ENCODE peak calls at places on chromosomes 3 and 15, in nine cellular contexts. P is fibroblast of lung; I is left lung; F is transverse colon; B is effector memory CD4-positive, alpha-beta T cell; Y is endodermal cell; S is heart right ventricle; V is H9; D is left ventricle myocardium inferior. M is an unnamed sample.

GRCh38 chr15:89794627-89795241 is 18.6 kb downstream of the MESP2 start:
- DNase-seq in P (peak; percentile 81), I (peak; percentile 6), F (no peak), B (no peak), Y (no peak), S (peak; percentile 54), V (no peak), D (no peak), M (peak; percentile 2)

GRCh38 chr3:72977463-72977862 is 19.1 kb upstream of the PPP4R2 start:
- DNase-seq in P (no peak), I (no peak), F (no peak), B (no peak), Y (no peak), S (no peak), V (no peak), D (no peak), M (no peak)

GRCh38 chr3:141972394-141972793 is 96.0 kb downstream of the ATP1B3 start:
- DNase-seq in P (no peak), I (no peak), F (no peak), B (no peak), Y (peak; percentile 72), S (no peak), V (no peak), D (no peak), M (no peak)

GRCh38 chr15:39393575-39394335 is 187.1 kb upstream of the THBS1 start:
- DNase-seq in P (no peak), I (no peak), F (peak; percentile 27), B (no peak), Y (no peak), S (no peak), V (no peak), D (no peak), M (no peak)

GRCh38 chr15:29132110-29132420 is 137.6 kb downstream of the NSMCE3 start:
- DNase-seq in P (no peak), I (no peak), F (no peak), B (no peak), Y (no peak), S (no peak), V (peak; percentile 27), D (no peak), M (peak; percentile 64)

GRCh38 chr3:175606650-175607318 is 747.6 kb downstream of the NAALADL2 start:
- DNase-seq in P (peak; percentile 3), I (no peak), F (no peak), B (no peak), Y (no peak), S (no peak), V (no peak), D (no peak), M (no peak)

GRCh38 chr15:91133511-91133910 is 33.5 kb downstream of the SV2B start:
- DNase-seq in P (no peak), I (no peak), F (no peak), B (no peak), Y (peak; percentile 51), S (no peak), V (peak; percentile 35), D (no peak), M (no peak)

GRCh38 chr3:123546133-123546755 is 38.6 kb downstream of the HACD2 start:
- DNase-seq in P (peak; percentile 64), I (no peak), F (no peak), B (no peak), Y (no peak), S (no peak), V (no peak), D (no peak), M (no peak)

GRCh38 chr15:23072633-23073032 is 33.3 kb upstream of the TUBGCP5 start:
- DNase-seq in P (no peak), I (no peak), F (no peak), B (no peak), Y (no peak), S (no peak), V (no peak), D (no peak), M (no peak)

GRCh38 chr3:41933154-41933676 is 28.7 kb downstream of the ULK4 start:
- DNase-seq in P (peak; percentile 96), I (no peak), F (no peak), B (no peak), Y (no peak), S (no peak), V (no peak), D (no peak), M (no peak)

GRCh38 chr3:77868725-77869124 is 828.8 kb downstream of the ROBO2 start:
- DNase-seq in P (peak; percentile 5), I (no peak), F (no peak), B (no peak), Y (no peak), S (no peak), V (no peak), D (no peak), M (no peak)

GRCh38 chr3:31166249-31166885 is 271.9 kb upstream of the GADL1 start:
- DNase-seq in P (peak; percentile 94), I (no peak), F (peak; percentile 47), B (no peak), Y (no peak), S (no peak), V (no peak), D (no peak), M (no peak)

GRCh38 chr3:43866529-43867353 is 176.0 kb downstream of the ABHD5 start:
- DNase-seq in P (peak; percentile 48), I (no peak), F (no peak), B (no peak), Y (peak; percentile 28), S (no peak), V (no peak), D (no peak), M (peak; percentile 6)

GRCh38 chr3:42906905-42907183 is 902 bp downstream of the ZNF662 start:
- DNase-seq in P (no peak), I (no peak), F (no peak), B (no peak), Y (no peak), S (no peak), V (no peak), D (no peak), M (no peak)

GRCh38 chr3:38632989-38633388 is 16.5 kb downstream of the SCN5A start:
- DNase-seq in P (no peak), I (no peak), F (no peak), B (no peak), Y (no peak), S (no peak), V (no peak), D (no peak), M (peak; percentile 66)

GRCh38 chr15:43209059-43209824 is 11.6 kb downstream of the EPB42 start:
- DNase-seq in P (no peak), I (no peak), F (no peak), B (no peak), Y (peak; percentile 91), S (no peak), V (peak; percentile 87), D (no peak), M (no peak)

DNA sequence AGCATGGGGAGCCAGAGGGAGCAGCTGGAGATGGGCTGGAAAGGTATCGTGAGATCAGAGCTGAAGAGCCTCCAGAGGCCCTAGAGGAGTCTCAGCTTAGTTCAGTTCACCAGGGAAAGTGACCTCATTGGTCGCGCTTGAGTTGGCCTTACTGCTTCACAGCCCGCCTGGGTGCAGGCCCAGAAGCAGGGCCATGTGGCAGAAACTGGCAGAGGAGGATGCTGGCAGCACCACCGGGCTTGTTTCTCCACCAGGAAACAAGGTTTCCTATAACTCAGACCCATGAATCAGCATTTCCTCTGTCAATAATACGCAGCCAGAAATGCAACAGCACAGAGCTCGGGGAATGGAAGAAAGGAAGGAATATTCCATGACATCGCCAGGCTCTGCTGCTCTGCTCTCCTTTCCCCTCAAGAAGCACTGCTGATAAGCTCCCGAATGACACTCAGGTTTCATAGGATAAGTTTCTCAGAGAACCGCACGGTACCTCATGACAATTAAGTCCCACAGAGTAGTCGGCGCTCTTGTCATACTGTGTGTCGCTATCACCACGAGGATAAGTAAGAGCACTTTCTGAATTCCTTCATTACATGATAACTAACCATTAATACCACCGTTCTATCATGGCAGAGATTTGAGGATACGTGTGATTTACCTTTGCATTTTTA is 147.1 kb upstream of the LPP start:
- DNase-seq in P (no peak), I (peak; percentile 71), F (no peak), B (no peak), Y (no peak), S (peak; percentile 40), V (no peak), D (no peak), M (no peak)
- H3K4me1 ChIP-seq in P (no peaks in the 10 kb centered on the region), I (peaks cover 32% of the 10 kb centered on the region), F (no peaks in the 10 kb centered on the region), B (no peaks in the 10 kb centered on the region), Y (peaks cover 7% of the 10 kb centered on the region), S (no peaks in the 10 kb centered on the region), V (no peaks in the 10 kb centered on the region), D (peaks cover 6% of the 10 kb centered on the region), M (no peaks in the 10 kb centered on the region)

DNA sequence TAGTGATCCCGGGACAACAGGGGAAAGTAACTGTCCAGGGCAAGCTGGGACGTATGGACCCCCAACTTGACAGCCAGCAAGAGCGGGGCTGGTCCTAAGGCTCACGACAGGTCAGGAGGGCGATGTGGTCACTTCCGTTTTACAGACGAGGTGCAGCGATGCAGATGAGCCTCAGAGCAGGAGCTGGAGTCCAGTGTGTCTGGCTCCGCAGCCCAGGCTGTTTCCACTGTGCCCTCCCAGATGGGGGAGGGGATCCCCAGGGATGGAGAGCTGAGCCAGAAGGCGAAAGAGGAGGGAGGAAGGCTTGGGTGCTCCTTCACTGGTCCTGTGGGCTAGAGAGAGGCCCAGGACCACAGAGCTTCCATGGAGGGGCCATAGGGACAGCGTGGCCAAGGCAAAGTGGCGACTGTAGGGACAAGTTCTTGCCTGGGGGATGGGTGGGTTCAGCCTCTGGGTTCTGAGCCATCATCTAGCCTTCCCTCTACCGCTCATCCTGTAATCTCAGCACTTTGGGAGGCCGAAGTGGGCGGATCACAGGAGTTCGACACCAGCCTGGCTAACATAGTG is 5.7 kb downstream of the SNX33 start:
- DNase-seq in P (no peak), I (no peak), F (no peak), B (no peak), Y (peak; percentile 44), S (no peak), V (no peak), D (no peak), M (no peak)
- H3K27me3 ChIP-seq in P (no peaks in the 10 kb centered on the region), I (peaks cover 2% of the 10 kb centered on the region), F (no peaks in the 10 kb centered on the region), B (no peaks in the 10 kb centered on the region), Y (no peaks in the 10 kb centered on the region), S (no peaks in the 10 kb centered on the region), V (no peaks in the 10 kb centered on the region), D (no peaks in the 10 kb centered on the region), M (peaks cover 6% of the 10 kb centered on the region)

DNA sequence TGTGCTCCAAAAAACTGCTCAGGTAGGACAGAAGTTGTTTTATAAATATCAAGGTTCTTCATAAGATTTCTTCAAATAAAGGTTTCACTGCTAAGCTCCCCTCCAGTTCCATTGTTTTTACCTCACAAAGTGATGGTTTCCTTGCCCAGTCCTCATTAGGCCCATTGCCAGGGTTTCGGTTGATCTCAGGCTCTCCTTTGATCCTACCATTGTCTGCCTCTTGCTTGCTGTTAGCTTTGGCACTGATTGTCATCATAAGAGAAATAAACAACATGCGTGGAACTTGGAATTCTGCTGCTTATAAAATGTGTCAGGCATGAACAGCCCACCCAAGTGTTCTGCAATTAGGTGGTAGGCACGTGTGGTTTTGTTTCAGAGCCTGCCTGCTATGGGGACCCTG is 107.6 kb upstream of the BFSP2 start:
- DNase-seq in P (no peak), I (no peak), F (no peak), B (no peak), Y (no peak), S (no peak), V (no peak), D (no peak), M (no peak)
- H3K27ac ChIP-seq in P (no peak overlapping the region), I (no peak overlapping the region), F (no peak overlapping the region), B (no peak overlapping the region), Y (no peak overlapping the region), S (no peak overlapping the region), V (no peak overlapping the region), D (no peak overlapping the region), M (no peak overlapping the region)

GRCh38 chr3:149376728-149377407 is 581 bp downstream of the TM4SF1 start:
- DNase-seq in P (peak; percentile 76), I (no peak), F (no peak), B (no peak), Y (no peak), S (peak; percentile 34), V (no peak), D (no peak), M (no peak)
- H3K4me1 ChIP-seq in P (peaks cover 26% of the 10 kb centered on the region), I (peaks cover 50% of the 10 kb centered on the region), F (no peaks in the 10 kb centered on the region), B (no peaks in the 10 kb centered on the region), Y (peaks cover 9% of the 10 kb centered on the region), S (peaks cover 14% of the 10 kb centered on the region), V (no peaks in the 10 kb centered on the region), D (peaks cover 61% of the 10 kb centered on the region), M (peaks cover 19% of the 10 kb centered on the region)